ENCODE peak calls at places on chromosomes 12 and 14, in five cellular contexts. One of them, this sample, is unnamed.

GRCh38 chr12:12153596-12153995 is 82.9 kb downstream of the BCL2L14 start:
- DNase-seq in neural progenitor cell: no peak
- DNase-seq in neuronal stem cell: no peak
- DNase-seq in ACHN: no peak
- DNase-seq in RWPE1: no peak
- DNase-seq in this sample: no peak

GRCh38 chr12:130333341-130333740 is 4.3 kb upstream of the PIWIL1 start:
- DNase-seq in RWPE1: no peak
- DNase-seq in neural progenitor cell: no peak
- DNase-seq in ACHN: no peak
- DNase-seq in neuronal stem cell: no peak
- DNase-seq in this sample: no peak

GRCh38 chr14:105011312-105011990 is 9.4 kb downstream of the CDCA4 start:
- DNase-seq in ACHN: no peak
- DNase-seq in neural progenitor cell: no peak
- DNase-seq in neuronal stem cell: no peak
- DNase-seq in RWPE1: no peak
- DNase-seq in this sample: peak

GRCh38 chr14:65333926-65334687 is 78.4 kb upstream of the FUT8 start:
- DNase-seq in neuronal stem cell: no peak
- DNase-seq in neural progenitor cell: no peak
- DNase-seq in RWPE1: no peak
- DNase-seq in ACHN: no peak
- DNase-seq in this sample: no peak

GRCh38 chr12:105315726-105316125 is 14.8 kb upstream of the C12orf75 start:
- DNase-seq in neuronal stem cell: no peak
- DNase-seq in RWPE1: peak
- DNase-seq in neural progenitor cell: no peak
- DNase-seq in ACHN: no peak
- DNase-seq in this sample: no peak

GRCh38 chr14:78319826-78320635 is 149.9 kb downstream of the NRXN3 start:
- DNase-seq in neuronal stem cell: no peak
- DNase-seq in neural progenitor cell: peak
- DNase-seq in RWPE1: no peak
- DNase-seq in ACHN: no peak
- DNase-seq in this sample: no peak

GRCh38 chr14:54877015-54877702 is 25.5 kb downstream of the GCH1 start:
- DNase-seq in neural progenitor cell: no peak
- DNase-seq in ACHN: no peak
- DNase-seq in neuronal stem cell: no peak
- DNase-seq in RWPE1: no peak
- DNase-seq in this sample: no peak

GRCh38 chr12:63394349-63394748 is 243.3 kb upstream of the AVPR1A start:
- DNase-seq in ACHN: no peak
- DNase-seq in RWPE1: no peak
- DNase-seq in neuronal stem cell: no peak
- DNase-seq in neural progenitor cell: no peak
- DNase-seq in this sample: no peak

GRCh38 chr14:51082394-51082793 is 12.5 kb downstream of the TRIM9 start:
- DNase-seq in ACHN: no peak
- DNase-seq in neural progenitor cell: no peak
- DNase-seq in RWPE1: no peak
- DNase-seq in neuronal stem cell: no peak
- DNase-seq in this sample: no peak

GRCh38 chr12:96195845-96196451 is 1.8 kb downstream of the ELK3 start:
- DNase-seq in ACHN: peak
- DNase-seq in neuronal stem cell: no peak
- DNase-seq in neural progenitor cell: peak
- DNase-seq in RWPE1: peak
- DNase-seq in this sample: no peak

This sample was measured in posterior vena cava.